ENCODE peak calls at places on chromosomes 3 and 15, in ten cellular contexts. E is mesendoderm, U is PC-3, X is A549, Q is fibroblast of lung, B is AG04450, G is sigmoid colon, K is lung, I is uterus, Y is ovary. P is an unnamed sample.

GRCh38 chr3:9420850-9421549 is 23.6 kb downstream of the SETD5 start:
- DNase-seq in Y (no peak), X (no peak), B (no peak), U (peak), I (no peak), E (no peak), G (no peak), K (no peak), Q (peak), P (no peak)

GRCh38 chr15:67506775-67507747 is 13.9 kb upstream of the C15orf61 start:
- DNase-seq in Q (no peak), Y (no peak), I (no peak), B (no peak), G (no peak), E (no peak), U (no peak), K (no peak), X (no peak), P (no peak)

GRCh38 chr15:43238691-43239131 is 17.9 kb upstream of the EPB42 start:
- DNase-seq in G (no peak), X (no peak), Y (no peak), K (no peak), Q (no peak), I (no peak), B (no peak), E (no peak), U (no peak), P (no peak)

GRCh38 chr15:81480645-81481053 is 106.6 kb upstream of the TMC3 start:
- DNase-seq in U (peak), G (no peak), X (no peak), K (no peak), B (peak), I (peak), Q (peak), Y (no peak), E (peak), P (peak)

GRCh38 chr15:98369081-98369716 is 279.1 kb upstream of the IGF1R start:
- DNase-seq in X (no peak), I (no peak), K (no peak), U (no peak), Y (no peak), E (no peak), Q (no peak), G (peak), B (no peak), P (no peak)

GRCh38 chr3:69740103-69741021 is 1.1 kb downstream of the MITF start:
- DNase-seq in G (peak), E (peak), B (no peak), U (peak), Q (no peak), I (peak), Y (peak), X (no peak), K (peak), P (no peak)

GRCh38 chr15:76101655-76102054 is 41.9 kb downstream of the TMEM266 start:
- DNase-seq in U (no peak), X (no peak), B (no peak), Y (no peak), I (no peak), Q (no peak), G (no peak), E (no peak), K (no peak), P (no peak)

GRCh38 chr3:34109846-34110245 is 311.4 kb downstream of the PDCD6IP start:
- DNase-seq in U (no peak), G (no peak), B (no peak), Y (no peak), E (no peak), X (no peak), Q (no peak), K (no peak), I (no peak), P (no peak)

GRCh38 chr3:97389883-97390282 is 374.7 kb upstream of the ARL6 start:
- DNase-seq in U (no peak), B (no peak), K (no peak), Q (no peak), X (no peak), Y (no peak), I (no peak), E (no peak), G (no peak), P (no peak)

GRCh38 chr3:123934250-123934649 is 26.8 kb downstream of the CCDC14 start:
- DNase-seq in Q (no peak), G (no peak), E (no peak), K (no peak), Y (no peak), B (no peak), X (no peak), U (no peak), I (no peak), P (no peak)

GRCh38 chr3:123936400-123936799 is 24.6 kb downstream of the CCDC14 start:
- DNase-seq in E (peak), B (no peak), I (no peak), G (no peak), Q (no peak), U (no peak), Y (no peak), X (no peak), K (no peak), P (peak)

GRCh38 chr3:123939706-123940105 is 21.3 kb downstream of the CCDC14 start:
- DNase-seq in I (no peak), K (no peak), B (no peak), X (no peak), E (no peak), Q (no peak), U (no peak), G (no peak), Y (no peak), P (no peak)

GRCh38 chr3:123930426-123930825 is 30.6 kb downstream of the CCDC14 start:
- DNase-seq in Y (no peak), X (no peak), U (no peak), E (no peak), K (no peak), G (no peak), B (no peak), Q (no peak), I (no peak), P (no peak)

DNA sequence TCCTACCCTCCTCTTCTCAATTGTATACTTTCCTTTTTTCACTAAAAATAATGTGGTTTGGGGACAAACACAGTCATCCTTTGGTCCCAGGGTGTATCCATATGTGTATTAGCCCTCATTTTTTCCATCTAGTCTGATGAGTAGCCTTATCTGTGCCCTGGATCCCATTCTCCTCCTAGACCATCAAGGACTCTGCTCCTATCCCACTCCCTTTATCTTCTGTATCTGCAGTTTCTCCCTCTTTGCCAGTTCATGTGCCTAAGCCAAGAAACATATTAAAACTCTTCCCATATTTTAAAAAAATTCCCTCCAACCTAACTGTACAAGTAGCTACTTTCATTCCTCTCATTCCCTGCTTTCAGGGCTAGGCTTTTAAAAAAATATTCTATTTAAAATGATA is 25.2 kb downstream of the CCDC14 start:
- DNase-seq in X (no peak), Y (no peak), Q (no peak), E (peak), U (no peak), K (no peak), B (no peak), G (no peak), I (no peak), P (no peak)
- H3K4me3 ChIP-seq in X (no peak), Y (no peak), Q (no peak), E (no peak), U (no peak), K (no peak), B (no peak), G (no peak), I (no peak), P (no peak)

GRCh38 chr3:39146083-39146501 is 7.3 kb downstream of the CSRNP1 start:
- DNase-seq in B (no peak), I (no peak), K (no peak), Q (no peak), E (no peak), Y (no peak), G (peak), U (no peak), X (no peak), P (no peak)

GRCh38 chr3:39148116-39149058 is 5.0 kb downstream of the CSRNP1 start:
- DNase-seq in E (peak), I (no peak), Y (no peak), G (no peak), U (no peak), B (no peak), Q (peak), K (no peak), X (no peak), P (no peak)

GRCh38 chr3:39147374-39147709 is 6.0 kb downstream of the CSRNP1 start:
- DNase-seq in B (no peak), Q (no peak), K (no peak), U (no peak), I (no peak), Y (no peak), X (no peak), G (no peak), E (no peak), P (no peak)

GRCh38 chr3:39147711-39148115 is 5.7 kb downstream of the CSRNP1 start:
- DNase-seq in B (no peak), X (no peak), U (peak), Q (peak), K (no peak), Y (no peak), G (no peak), E (peak), I (no peak), P (no peak)

GRCh38 chr3:39146611-39147373 is 6.6 kb downstream of the CSRNP1 start:
- DNase-seq in X (peak), U (peak), E (peak), B (peak), G (peak), I (peak), Q (peak), K (peak), Y (peak), P (peak)
- H3K4me3 ChIP-seq in X (peak), U (peak), E (no peak), B (peak), G (peak), I (no peak), Q (peak), K (no peak), Y (no peak), P (no peak)

GRCh38 chr15:89333011-89333860 is 1.4 kb downstream of the POLG start:
- DNase-seq in Q (no peak), G (peak), E (no peak), I (no peak), Y (peak), B (no peak), U (no peak), K (no peak), X (no peak), P (no peak)

GRCh38 chr15:89334510-89335288 is at the start of gene POLG:
- DNase-seq in X (peak), Q (peak), G (peak), B (peak), K (peak), I (peak), U (peak), Y (peak), E (peak), P (peak)

GRCh38 chr15:89330881-89331595 is 3.6 kb downstream of the POLG start:
- DNase-seq in Q (no peak), G (no peak), E (no peak), I (no peak), X (no peak), U (no peak), Y (no peak), B (no peak), K (no peak), P (no peak)

GRCh38 chr15:89333959-89334509 is 590 bp downstream of the POLG start:
- DNase-seq in Q (peak), I (no peak), U (no peak), X (no peak), B (no peak), K (no peak), E (no peak), Y (no peak), G (peak), P (no peak)

DNA sequence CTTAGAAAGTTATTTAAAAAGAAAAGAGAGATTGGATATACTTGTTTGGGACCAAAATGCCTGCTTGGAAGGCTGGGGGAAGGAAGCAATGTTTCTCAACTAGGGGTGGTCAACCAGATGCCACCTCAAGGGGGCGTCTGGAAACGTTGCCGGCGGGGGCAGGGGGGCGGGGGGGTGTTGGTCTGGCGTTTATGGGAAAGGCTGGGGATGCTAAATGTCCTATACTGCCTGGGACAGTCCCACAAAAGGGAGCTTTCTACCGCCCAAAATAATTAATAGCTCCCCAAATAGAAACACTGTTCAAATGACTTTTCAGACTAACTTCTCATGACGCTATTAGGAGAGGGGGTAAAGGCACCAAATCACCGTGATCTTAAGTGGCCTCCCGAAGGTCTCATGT is 2.2 kb downstream of the POLG start:
- DNase-seq in G (no peak), Y (no peak), E (peak), U (peak), Q (peak), K (no peak), X (peak), I (no peak), B (no peak), P (no peak)
- H3K4me3 ChIP-seq in G (peak), Y (no peak), E (no peak), U (peak), Q (peak), K (no peak), X (no peak), I (no peak), B (peak), P (no peak)

GRCh38 chr3:152299243-152299976 is 30.7 kb downstream of the MBNL1 start:
- DNase-seq in X (no peak), K (no peak), B (no peak), E (no peak), G (peak), Y (peak), U (no peak), I (no peak), Q (no peak), P (no peak)
- H3K4me3 ChIP-seq in X (peak), K (no peak), B (peak), E (no peak), G (peak), Y (peak), U (peak), I (peak), Q (peak), P (peak)

GRCh38 chr15:74432271-74432967 is 1.3 kb downstream of the SEMA7A start:
- DNase-seq in X (no peak), E (no peak), Q (no peak), K (no peak), I (no peak), G (no peak), U (peak), Y (no peak), B (no peak), P (no peak)
- H3K4me3 ChIP-seq in X (peak), E (peak), Q (peak), K (peak), I (no peak), G (peak), U (peak), Y (peak), B (peak), P (peak)

GRCh38 chr3:48426944-48427629 is 2.8 kb downstream of the PLXNB1 start:
- DNase-seq in Y (no peak), Q (no peak), K (no peak), B (no peak), E (no peak), G (no peak), U (no peak), X (no peak), I (no peak), P (no peak)
- H3K4me3 ChIP-seq in Y (peak), Q (peak), K (no peak), B (peak), E (no peak), G (peak), U (no peak), X (no peak), I (peak), P (no peak)

DNA sequence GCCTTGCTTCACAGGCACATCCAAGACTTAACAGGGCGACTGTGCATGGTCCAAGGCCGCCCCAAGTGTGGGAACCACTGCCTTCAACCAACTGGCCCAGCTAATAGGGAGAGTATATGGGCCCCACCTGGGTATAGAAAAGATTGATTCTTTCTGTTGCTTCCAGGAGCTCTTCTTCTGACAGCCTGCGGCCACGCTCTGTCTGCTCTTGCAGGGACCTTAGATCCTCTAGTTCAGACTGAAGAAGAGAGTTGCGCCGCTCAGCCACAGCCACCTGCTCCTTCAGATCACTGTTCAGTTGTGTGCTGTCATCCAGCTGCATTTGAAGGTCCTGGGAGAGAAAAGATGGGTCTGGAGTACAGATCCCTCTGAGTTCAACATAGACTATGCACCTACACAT is 102.2 kb downstream of the HHLA2 start:
- DNase-seq in U (no peak), Q (no peak), Y (no peak), E (no peak), B (no peak), G (no peak), X (no peak), I (no peak), K (no peak), P (no peak)
- H3K4me3 ChIP-seq in U (no peak), Q (no peak), Y (no peak), E (no peak), B (no peak), G (no peak), X (no peak), I (no peak), K (no peak), P (no peak)

GRCh38 chr3:15795563-15796308 is 2.0 kb downstream of the ANKRD28 start:
- DNase-seq in Q (peak), Y (no peak), I (no peak), K (no peak), B (no peak), X (no peak), U (peak), E (no peak), G (no peak), P (no peak)

GRCh38 chr3:15796771-15797599 is 794 bp downstream of the ANKRD28 start:
- DNase-seq in B (peak), Y (no peak), X (peak), I (no peak), E (peak), K (no peak), G (no peak), Q (peak), U (peak), P (no peak)

GRCh38 chr3:15796331-15796730 is 1.4 kb downstream of the ANKRD28 start:
- DNase-seq in B (no peak), X (no peak), Q (no peak), E (no peak), U (no peak), Y (no peak), I (no peak), G (no peak), K (no peak), P (no peak)

GRCh38 chr3:15794303-15794771 is 3.4 kb downstream of the ANKRD28 start:
- DNase-seq in E (no peak), B (peak), U (peak), X (no peak), G (no peak), Q (peak), K (no peak), Y (no peak), I (no peak), P (no peak)

GRCh38 chr3:15794842-15795562 is 2.8 kb downstream of the ANKRD28 start:
- DNase-seq in G (no peak), X (no peak), K (no peak), U (no peak), E (no peak), Q (no peak), Y (no peak), B (no peak), I (no peak), P (no peak)
- H3K4me3 ChIP-seq in G (peak), X (peak), K (no peak), U (peak), E (no peak), Q (peak), Y (peak), B (peak), I (peak), P (peak)

GRCh38 chr3:11155341-11156025 is 1.2 kb downstream of the HRH1 start:
- DNase-seq in K (peak), G (peak), Y (peak), Q (peak), X (peak), B (peak), E (peak), I (peak), U (peak), P (peak)

GRCh38 chr3:11154953-11155325 is 646 bp downstream of the HRH1 start:
- DNase-seq in K (no peak), G (no peak), Q (peak), B (no peak), Y (no peak), E (peak), U (no peak), X (no peak), I (peak), P (no peak)

GRCh38 chr3:11156026-11156410 is 1.7 kb downstream of the HRH1 start:
- DNase-seq in I (no peak), U (no peak), E (no peak), B (no peak), K (no peak), G (no peak), Y (no peak), Q (no peak), X (no peak), P (no peak)

GRCh38 chr3:11159421-11159904 is 5.2 kb downstream of the HRH1 start:
- DNase-seq in B (peak), G (peak), K (peak), Y (peak), U (peak), I (peak), X (no peak), Q (peak), E (no peak), P (peak)

DNA sequence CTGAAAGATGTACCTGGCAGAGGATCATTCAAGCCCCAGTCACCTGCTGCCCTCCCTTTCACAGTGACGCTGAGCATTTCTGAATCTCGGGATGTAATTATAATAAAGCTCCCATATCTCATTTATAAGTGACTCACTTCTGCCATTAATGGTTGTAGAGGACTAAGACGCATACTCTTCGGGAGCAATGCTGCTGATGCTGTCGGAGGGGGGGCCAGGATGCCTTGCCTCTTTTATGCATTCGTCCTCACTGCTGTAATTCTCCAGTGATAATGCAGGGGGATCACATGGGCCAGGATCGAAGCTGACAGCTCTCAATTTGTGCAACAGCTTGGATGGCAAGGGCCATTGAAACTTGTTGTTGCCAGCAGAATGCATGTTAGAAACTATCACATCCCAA is 3.1 kb downstream of the HRH1 start:
- DNase-seq in I (no peak), K (no peak), U (no peak), Q (peak), G (no peak), Y (no peak), E (no peak), X (no peak), B (no peak), P (no peak)
- H3K4me3 ChIP-seq in I (no peak), K (no peak), U (no peak), Q (no peak), G (no peak), Y (no peak), E (no peak), X (no peak), B (no peak), P (no peak)

P was measured in BJ.